ENCODE peak calls at places on chromosomes 13 and 19, in seven cellular contexts. One of them, this sample, is unnamed.

GRCh38 chr13:112879283-112879833 is 89.7 kb upstream of the MCF2L start:
- DNase-seq in astrocyte of the cerebellum: no peak
- DNase-seq in heart left ventricle: peak; percentile 37
- DNase-seq in mucosa of descending colon: no peak
- DNase-seq in mammary epithelial cell: no peak
- DNase-seq in dorsolateral prefrontal cortex: no peak
- DNase-seq in BE2C: no peak
- DNase-seq in this sample: peak; percentile 35

GRCh38 chr13:53601181-53601580 is 572.6 kb downstream of the OLFM4 start:
- DNase-seq in mucosa of descending colon: no peak
- DNase-seq in BE2C: no peak
- DNase-seq in heart left ventricle: no peak
- DNase-seq in mammary epithelial cell: no peak
- DNase-seq in dorsolateral prefrontal cortex: no peak
- DNase-seq in astrocyte of the cerebellum: no peak
- DNase-seq in this sample: no peak

GRCh38 chr13:80945328-80945727 is 604.4 kb upstream of the SPRY2 start:
- DNase-seq in astrocyte of the cerebellum: no peak
- DNase-seq in dorsolateral prefrontal cortex: no peak
- DNase-seq in BE2C: peak; percentile 69
- DNase-seq in mucosa of descending colon: no peak
- DNase-seq in mammary epithelial cell: no peak
- DNase-seq in heart left ventricle: peak; percentile 31
- DNase-seq in this sample: peak; percentile 7

GRCh38 chr13:31175847-31176536 is 14.3 kb upstream of the HSPH1 start:
- DNase-seq in mucosa of descending colon: no peak
- DNase-seq in BE2C: no peak
- DNase-seq in astrocyte of the cerebellum: no peak
- DNase-seq in mammary epithelial cell: no peak
- DNase-seq in dorsolateral prefrontal cortex: no peak
- DNase-seq in heart left ventricle: no peak
- DNase-seq in this sample: no peak

GRCh38 chr19:10421240-10421948 is 1.1 kb downstream of the PDE4A start:
- DNase-seq in dorsolateral prefrontal cortex: no peak
- DNase-seq in mammary epithelial cell: no peak
- DNase-seq in mucosa of descending colon: no peak
- DNase-seq in BE2C: no peak
- DNase-seq in heart left ventricle: no peak
- DNase-seq in astrocyte of the cerebellum: no peak
- DNase-seq in this sample: no peak

GRCh38 chr13:114065926-114066774 is 66.3 kb downstream of the RASA3 start:
- DNase-seq in mucosa of descending colon: peak; percentile 39
- DNase-seq in heart left ventricle: peak; percentile 40
- DNase-seq in dorsolateral prefrontal cortex: no peak
- DNase-seq in astrocyte of the cerebellum: no peak
- DNase-seq in mammary epithelial cell: no peak
- DNase-seq in BE2C: no peak
- DNase-seq in this sample: no peak

GRCh38 chr19:13089139-13089856 is 13.4 kb downstream of the LYL1 start:
- DNase-seq in dorsolateral prefrontal cortex: no peak
- DNase-seq in mammary epithelial cell: no peak
- DNase-seq in astrocyte of the cerebellum: no peak
- DNase-seq in heart left ventricle: no peak
- DNase-seq in mucosa of descending colon: no peak
- DNase-seq in BE2C: no peak
- DNase-seq in this sample: no peak

GRCh38 chr19:2888739-2889224 is 11.9 kb upstream of the ZNF57 start:
- DNase-seq in mucosa of descending colon: peak; percentile 54
- DNase-seq in mammary epithelial cell: peak; percentile 65
- DNase-seq in dorsolateral prefrontal cortex: no peak
- DNase-seq in BE2C: no peak
- DNase-seq in heart left ventricle: peak; percentile 57
- DNase-seq in astrocyte of the cerebellum: no peak
- DNase-seq in this sample: no peak

GRCh38 chr19:29431332-29431731 is 94.5 kb upstream of the VSTM2B start:
- DNase-seq in astrocyte of the cerebellum: no peak
- DNase-seq in BE2C: no peak
- DNase-seq in mucosa of descending colon: no peak
- DNase-seq in dorsolateral prefrontal cortex: no peak
- DNase-seq in mammary epithelial cell: no peak
- DNase-seq in heart left ventricle: no peak
- DNase-seq in this sample: no peak

GRCh38 chr19:57110592-57111328 is 9.0 kb upstream of the USP29 start:
- DNase-seq in mucosa of descending colon: no peak
- DNase-seq in mammary epithelial cell: no peak
- DNase-seq in BE2C: no peak
- DNase-seq in astrocyte of the cerebellum: no peak
- DNase-seq in dorsolateral prefrontal cortex: no peak
- DNase-seq in heart left ventricle: no peak
- DNase-seq in this sample: no peak

GRCh38 chr13:67369895-67370660 is 139.9 kb upstream of the PCDH9 start:
- DNase-seq in mucosa of descending colon: no peak
- DNase-seq in BE2C: no peak
- DNase-seq in dorsolateral prefrontal cortex: no peak
- DNase-seq in heart left ventricle: no peak
- DNase-seq in mammary epithelial cell: peak; percentile 44
- DNase-seq in astrocyte of the cerebellum: peak; percentile 83
- DNase-seq in this sample: peak; percentile 90

GRCh38 chr13:73943137-73943964 is 190.9 kb downstream of the KLF12 start:
- DNase-seq in heart left ventricle: no peak
- DNase-seq in mucosa of descending colon: no peak
- DNase-seq in mammary epithelial cell: no peak
- DNase-seq in astrocyte of the cerebellum: no peak
- DNase-seq in BE2C: peak; percentile 14
- DNase-seq in dorsolateral prefrontal cortex: no peak
- DNase-seq in this sample: no peak

GRCh38 chr13:100235311-100235901 is 146.5 kb downstream of the PCCA start:
- DNase-seq in astrocyte of the cerebellum: peak; percentile 50
- DNase-seq in mammary epithelial cell: peak; percentile 28
- DNase-seq in dorsolateral prefrontal cortex: no peak
- DNase-seq in mucosa of descending colon: no peak
- DNase-seq in heart left ventricle: no peak
- DNase-seq in BE2C: peak; percentile 17
- DNase-seq in this sample: peak; percentile 51

GRCh38 chr19:31444931-31445330 is 95.7 kb upstream of the TSHZ3 start:
- DNase-seq in dorsolateral prefrontal cortex: no peak
- DNase-seq in heart left ventricle: no peak
- DNase-seq in mucosa of descending colon: no peak
- DNase-seq in astrocyte of the cerebellum: no peak
- DNase-seq in BE2C: no peak
- DNase-seq in mammary epithelial cell: no peak
- DNase-seq in this sample: no peak

GRCh38 chr19:33022472-33023116 is 42.1 kb downstream of the RHPN2 start:
- DNase-seq in mammary epithelial cell: no peak
- DNase-seq in dorsolateral prefrontal cortex: no peak
- DNase-seq in mucosa of descending colon: no peak
- DNase-seq in BE2C: no peak
- DNase-seq in heart left ventricle: no peak
- DNase-seq in astrocyte of the cerebellum: no peak
- DNase-seq in this sample: no peak

GRCh38 chr19:10911579-10912363 is 16.7 kb downstream of the YIPF2 start:
- DNase-seq in mammary epithelial cell: no peak
- DNase-seq in BE2C: no peak
- DNase-seq in astrocyte of the cerebellum: no peak
- DNase-seq in mucosa of descending colon: no peak
- DNase-seq in heart left ventricle: no peak
- DNase-seq in dorsolateral prefrontal cortex: peak; percentile 55
- DNase-seq in this sample: no peak

GRCh38 chr19:54173951-54174817 is 1.2 kb upstream of the TMC4 start:
- DNase-seq in astrocyte of the cerebellum: no peak
- DNase-seq in mucosa of descending colon: peak; percentile 32
- DNase-seq in heart left ventricle: no peak
- DNase-seq in dorsolateral prefrontal cortex: no peak
- DNase-seq in mammary epithelial cell: no peak
- DNase-seq in BE2C: no peak
- DNase-seq in this sample: no peak

GRCh38 chr19:5823579-5824281 is 15.8 kb downstream of the FUT6 start:
- DNase-seq in heart left ventricle: no peak
- DNase-seq in mammary epithelial cell: no peak
- DNase-seq in astrocyte of the cerebellum: no peak
- DNase-seq in mucosa of descending colon: peak; percentile 66
- DNase-seq in dorsolateral prefrontal cortex: no peak
- DNase-seq in BE2C: peak; percentile 69
- DNase-seq in this sample: no peak

GRCh38 chr19:8304841-8305621 is 3.1 kb downstream of the CD320 start:
- DNase-seq in BE2C: peak; percentile 82
- DNase-seq in mucosa of descending colon: peak; percentile 51
- DNase-seq in dorsolateral prefrontal cortex: no peak
- DNase-seq in mammary epithelial cell: no peak
- DNase-seq in heart left ventricle: peak; percentile 33
- DNase-seq in astrocyte of the cerebellum: no peak
- DNase-seq in this sample: no peak

GRCh38 chr13:113777311-113778260 is 18.6 kb downstream of the TMEM255B start:
- DNase-seq in astrocyte of the cerebellum: no peak
- DNase-seq in dorsolateral prefrontal cortex: no peak
- DNase-seq in mammary epithelial cell: no peak
- DNase-seq in mucosa of descending colon: no peak
- DNase-seq in BE2C: no peak
- DNase-seq in heart left ventricle: no peak
- DNase-seq in this sample: peak; percentile 59

GRCh38 chr13:74683411-74683810 is 549.2 kb upstream of the KLF12 start:
- DNase-seq in mammary epithelial cell: peak; percentile 23
- DNase-seq in astrocyte of the cerebellum: no peak
- DNase-seq in BE2C: no peak
- DNase-seq in dorsolateral prefrontal cortex: no peak
- DNase-seq in heart left ventricle: no peak
- DNase-seq in mucosa of descending colon: no peak
- DNase-seq in this sample: no peak

DNA sequence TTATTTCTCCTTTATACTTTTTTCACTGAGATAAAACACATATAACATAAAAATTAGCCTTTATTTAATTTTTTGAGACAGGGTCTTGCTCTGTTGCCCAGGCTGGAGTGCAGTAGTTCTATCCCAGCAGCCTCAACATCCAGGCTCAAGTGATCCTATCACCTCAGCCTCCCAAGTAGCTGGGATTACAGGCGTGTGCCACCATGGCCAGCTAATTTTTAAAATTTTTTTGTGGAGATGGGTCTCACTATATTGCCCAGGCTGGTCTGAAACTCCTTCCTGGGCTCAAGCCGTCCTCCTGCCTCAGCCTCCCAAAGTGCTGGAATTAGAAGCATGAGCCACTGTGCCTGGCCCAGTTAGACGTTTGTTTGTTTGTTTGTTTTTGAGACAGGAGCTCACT is 28.4 kb downstream of the CRTC1 start:
- DNase-seq in heart left ventricle: no peak
- DNase-seq in BE2C: no peak
- DNase-seq in mucosa of descending colon: no peak
- DNase-seq in astrocyte of the cerebellum: no peak
- DNase-seq in dorsolateral prefrontal cortex: no peak
- DNase-seq in mammary epithelial cell: no peak
- DNase-seq in this sample: no peak
- TF ChIP-seq CTCF in heart left ventricle: no peak
- TF ChIP-seq CTCF in BE2C: no peak
- TF ChIP-seq CTCF in mucosa of descending colon: no peak
- TF ChIP-seq CTCF in astrocyte of the cerebellum: no peak
- TF ChIP-seq CTCF in dorsolateral prefrontal cortex: no peak
- TF ChIP-seq CTCF in mammary epithelial cell: no peak
- TF ChIP-seq CTCF in this sample: no peak

DNA sequence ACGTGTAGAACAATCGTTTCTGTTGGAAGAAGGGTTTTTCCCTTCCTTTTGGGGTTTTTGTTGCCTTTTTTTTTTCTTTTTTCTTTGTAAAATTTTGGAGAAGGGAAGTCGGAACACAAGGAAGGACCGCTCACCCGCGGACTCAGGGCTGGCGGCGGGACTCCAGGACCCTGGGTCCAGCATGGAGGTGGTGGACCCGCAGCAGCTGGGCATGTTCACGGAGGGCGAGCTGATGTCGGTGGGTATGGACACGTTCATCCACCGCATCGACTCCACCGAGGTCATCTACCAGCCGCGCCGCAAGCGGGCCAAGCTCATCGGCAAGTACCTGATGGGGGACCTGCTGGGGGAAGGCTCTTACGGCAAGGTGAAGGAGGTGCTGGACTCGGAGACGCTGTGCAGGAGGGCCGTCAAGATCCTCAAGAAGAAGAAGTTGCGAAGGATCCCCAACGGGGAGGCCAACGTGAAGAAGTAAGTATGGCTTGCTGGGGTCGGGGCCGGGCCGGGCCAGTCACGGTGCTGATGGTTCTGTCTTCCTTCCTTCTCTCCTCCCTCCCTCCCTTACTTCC is 1.2 kb downstream of the STK11 start:
- DNase-seq in astrocyte of the cerebellum: no peak
- DNase-seq in mammary epithelial cell: no peak
- DNase-seq in heart left ventricle: no peak
- DNase-seq in dorsolateral prefrontal cortex: no peak
- DNase-seq in mucosa of descending colon: peak; percentile 56
- DNase-seq in BE2C: no peak
- DNase-seq in this sample: no peak
- H3K4me3 ChIP-seq in astrocyte of the cerebellum: peak overlapping the region; percentile 77
- H3K4me3 ChIP-seq in mammary epithelial cell: peak overlapping the region; percentile 89
- H3K4me3 ChIP-seq in heart left ventricle: peak overlapping the region; percentile 65
- H3K4me3 ChIP-seq in dorsolateral prefrontal cortex: peak overlapping the region; percentile 74
- H3K4me3 ChIP-seq in mucosa of descending colon: peak overlapping the region; percentile 67
- H3K4me3 ChIP-seq in BE2C: peak overlapping the region; percentile 90
- H3K4me3 ChIP-seq in this sample: peak overlapping the region; percentile 82

DNA sequence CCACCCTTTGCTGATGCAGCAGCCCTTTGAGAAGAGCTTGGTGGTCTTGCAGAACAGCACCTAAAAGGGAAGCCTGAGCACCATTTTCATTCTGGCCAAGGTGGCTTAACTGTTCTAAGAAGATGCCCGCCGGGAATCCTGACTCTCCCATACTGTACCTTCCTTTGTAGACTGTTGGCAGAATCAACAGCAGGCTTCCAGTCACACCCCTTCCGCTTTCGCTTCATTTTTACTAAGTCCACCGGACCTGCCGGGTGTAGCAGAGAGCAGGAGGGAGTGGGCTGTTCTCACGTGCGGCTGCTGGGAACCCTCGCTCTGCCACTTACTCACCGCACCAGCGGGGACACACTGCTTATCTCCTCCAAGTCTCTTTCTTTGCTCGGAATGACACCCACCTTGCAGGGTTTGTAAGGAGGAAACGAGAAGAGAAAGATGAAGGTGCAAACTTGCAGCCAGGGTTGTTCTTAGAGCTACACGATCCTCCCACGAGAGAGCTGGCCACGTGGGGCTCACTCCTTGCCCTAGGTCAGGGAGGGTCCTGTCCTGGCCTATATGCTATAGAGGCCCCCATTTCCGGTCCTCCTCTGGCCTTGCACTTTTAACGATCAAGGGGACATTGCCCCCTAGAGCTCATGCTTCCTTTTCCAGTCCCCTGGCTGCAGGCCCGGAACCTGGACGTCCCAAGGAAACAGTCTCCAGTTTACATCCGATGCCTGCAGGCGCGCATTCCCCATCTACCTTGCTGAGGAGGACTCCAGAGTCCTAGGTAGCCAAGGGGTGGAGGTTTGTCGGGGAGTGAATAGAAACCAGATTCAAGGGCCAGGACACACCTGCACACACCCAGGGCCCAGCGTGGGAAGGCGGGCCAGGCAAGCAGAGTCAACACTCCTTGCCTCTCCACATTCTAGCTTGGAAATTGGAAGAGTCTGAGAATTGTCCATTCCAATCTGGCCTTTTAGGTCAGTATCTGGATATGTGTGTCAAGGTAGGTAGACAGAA is 453.6 kb downstream of the IRS2 start:
- DNase-seq in astrocyte of the cerebellum: no peak
- DNase-seq in BE2C: no peak
- DNase-seq in mucosa of descending colon: peak; percentile 47
- DNase-seq in heart left ventricle: no peak
- DNase-seq in mammary epithelial cell: no peak
- DNase-seq in dorsolateral prefrontal cortex: no peak
- DNase-seq in this sample: no peak
- TF ChIP-seq CTCF in astrocyte of the cerebellum: no peak
- TF ChIP-seq CTCF in BE2C: no peak
- TF ChIP-seq CTCF in mucosa of descending colon: no peak
- TF ChIP-seq CTCF in heart left ventricle: no peak
- TF ChIP-seq CTCF in mammary epithelial cell: no peak
- TF ChIP-seq CTCF in dorsolateral prefrontal cortex: no peak
- TF ChIP-seq CTCF in this sample: no peak

GRCh38 chr19:49151339-49152217 is 3.6 kb downstream of the HRC start:
- DNase-seq in mammary epithelial cell: peak; percentile 84
- DNase-seq in astrocyte of the cerebellum: no peak
- DNase-seq in dorsolateral prefrontal cortex: peak; percentile 69
- DNase-seq in heart left ventricle: peak; percentile 64
- DNase-seq in mucosa of descending colon: peak; percentile 99
- DNase-seq in BE2C: peak; percentile 86
- DNase-seq in this sample: peak; percentile 44
- H3K4me3 ChIP-seq in mammary epithelial cell: no peak overlapping the region
- H3K4me3 ChIP-seq in astrocyte of the cerebellum: no peak overlapping the region
- H3K4me3 ChIP-seq in dorsolateral prefrontal cortex: no peak overlapping the region
- H3K4me3 ChIP-seq in heart left ventricle: peak overlapping the region; percentile 50
- H3K4me3 ChIP-seq in mucosa of descending colon: no peak overlapping the region
- H3K4me3 ChIP-seq in BE2C: peak overlapping the region; percentile 89
- H3K4me3 ChIP-seq in this sample: no peak overlapping the region